ENCODE peak calls at places on chromosome 22, in six cellular contexts. I, F, Y, M, X and W are unnamed samples.

GRCh38 chr22:45468872-45469572 is 33.7 kb upstream of the FBLN1 start:
- DNase-seq in M (no peak), Y (no peak), F (peak), I (no peak), X (no peak), W (no peak)

GRCh38 chr22:26527574-26528465 is 15.5 kb upstream of the TFIP11 start:
- DNase-seq in M (no peak), X (no peak), F (no peak), Y (no peak), I (no peak), W (no peak)

GRCh38 chr22:42519544-42520237 is at the start of gene RRP7A:
- DNase-seq in Y (peak), F (peak), I (peak), X (peak), M (peak), W (peak)

GRCh38 chr22:42630901-42631602 is 9.3 kb downstream of the ATP5MGL start:
- DNase-seq in F (no peak), I (no peak), Y (no peak), X (no peak), M (peak), W (no peak)

GRCh38 chr22:31588970-31589675 is 72.9 kb downstream of the PISD start:
- DNase-seq in I (no peak), X (no peak), Y (no peak), M (no peak), F (no peak), W (no peak)

GRCh38 chr22:40178417-40179409 is 988 bp downstream of the TNRC6B start:
- DNase-seq in M (peak), X (no peak), Y (peak), F (peak), I (peak), W (no peak)

GRCh38 chr22:27213766-27214581 is 556.6 kb downstream of the MIAT start:
- DNase-seq in F (peak), Y (no peak), M (peak), I (peak), X (no peak), W (no peak)

GRCh38 chr22:27801616-27802388 is at the start of gene MN1:
- DNase-seq in M (peak), Y (peak), F (peak), I (peak), X (peak), W (no peak)

GRCh38 chr22:19143967-19144400 is 467 bp downstream of the ESS2 start:
- DNase-seq in Y (no peak), I (no peak), M (peak), F (peak), X (no peak), W (no peak)

GRCh38 chr22:31346733-31347250 is 646 bp upstream of the PATZ1 start:
- DNase-seq in M (peak), Y (peak), I (peak), F (peak), X (no peak), W (no peak)

GRCh38 chr22:23261900-23262450 is 81.7 kb downstream of the BCR start:
- DNase-seq in I (no peak), M (no peak), X (no peak), Y (no peak), F (no peak), W (no peak)

GRCh38 chr22:36351921-36352774 is 35.6 kb downstream of the MYH9 start:
- DNase-seq in X (no peak), Y (no peak), F (no peak), M (no peak), I (no peak), W (no peak)

GRCh38 chr22:50574383-50574755 is 3.9 kb downstream of the CPT1B start:
- DNase-seq in M (no peak), Y (no peak), F (no peak), X (no peak), I (no peak), W (no peak)

GRCh38 chr22:16953206-16954059 is 54.6 kb downstream of the GAB4 start:
- DNase-seq in F (no peak), X (no peak), M (no peak), Y (no peak), I (peak), W (no peak)

GRCh38 chr22:44543781-44544181 is 45.7 kb upstream of the RTL6 start:
- DNase-seq in M (no peak), F (no peak), X (no peak), Y (no peak), I (no peak), W (peak)

GRCh38 chr22:31284241-31284745 is 8.0 kb downstream of the PIK3IP1 start:
- DNase-seq in X (no peak), I (no peak), M (no peak), F (no peak), Y (no peak), W (no peak)

GRCh38 chr22:30267382-30268302 is 991 bp upstream of the OSM start:
- DNase-seq in F (no peak), I (no peak), X (no peak), M (no peak), Y (no peak), W (no peak)

GRCh38 chr22:46674367-46674781 is 54.2 kb downstream of the GRAMD4 start:
- DNase-seq in M (no peak), Y (no peak), X (no peak), F (no peak), I (no peak), W (peak)

GRCh38 chr22:30553971-30554370 is 7.4 kb upstream of the SEC14L6 start:
- DNase-seq in M (no peak), I (no peak), Y (no peak), X (no peak), F (no peak), W (no peak)

GRCh38 chr22:21741059-21741458 is 5.5 kb upstream of the YPEL1 start:
- DNase-seq in X (no peak), I (no peak), Y (no peak), M (no peak), F (no peak), W (no peak)

GRCh38 chr22:23408321-23408720 is 171.8 kb downstream of the IGLL1 start:
- DNase-seq in I (no peak), Y (no peak), X (no peak), F (no peak), M (no peak), W (no peak)

GRCh38 chr22:48510599-48510998 is 1317.1 kb downstream of the BRD1 start:
- DNase-seq in M (no peak), Y (no peak), F (no peak), X (no peak), I (no peak), W (no peak)
- H4K91ac ChIP-seq in M (no peak), Y (no peak), F (no peak), X (no peak), I (no peak), W (no peak)

GRCh38 chr22:37401861-37402506 is 25.3 kb downstream of the ELFN2 start:
- DNase-seq in X (no peak), I (no peak), Y (no peak), F (no peak), M (no peak), W (no peak)

GRCh38 chr22:37404126-37404525 is 23.2 kb downstream of the ELFN2 start:
- DNase-seq in F (no peak), M (no peak), I (no peak), X (no peak), Y (no peak), W (no peak)

GRCh38 chr22:37400719-37401118 is 26.6 kb downstream of the ELFN2 start:
- DNase-seq in F (no peak), Y (no peak), I (no peak), X (no peak), M (no peak), W (no peak)

GRCh38 chr22:37401401-37401859 is 25.8 kb downstream of the ELFN2 start:
- DNase-seq in I (no peak), M (no peak), Y (no peak), X (no peak), F (peak), W (no peak)

DNA sequence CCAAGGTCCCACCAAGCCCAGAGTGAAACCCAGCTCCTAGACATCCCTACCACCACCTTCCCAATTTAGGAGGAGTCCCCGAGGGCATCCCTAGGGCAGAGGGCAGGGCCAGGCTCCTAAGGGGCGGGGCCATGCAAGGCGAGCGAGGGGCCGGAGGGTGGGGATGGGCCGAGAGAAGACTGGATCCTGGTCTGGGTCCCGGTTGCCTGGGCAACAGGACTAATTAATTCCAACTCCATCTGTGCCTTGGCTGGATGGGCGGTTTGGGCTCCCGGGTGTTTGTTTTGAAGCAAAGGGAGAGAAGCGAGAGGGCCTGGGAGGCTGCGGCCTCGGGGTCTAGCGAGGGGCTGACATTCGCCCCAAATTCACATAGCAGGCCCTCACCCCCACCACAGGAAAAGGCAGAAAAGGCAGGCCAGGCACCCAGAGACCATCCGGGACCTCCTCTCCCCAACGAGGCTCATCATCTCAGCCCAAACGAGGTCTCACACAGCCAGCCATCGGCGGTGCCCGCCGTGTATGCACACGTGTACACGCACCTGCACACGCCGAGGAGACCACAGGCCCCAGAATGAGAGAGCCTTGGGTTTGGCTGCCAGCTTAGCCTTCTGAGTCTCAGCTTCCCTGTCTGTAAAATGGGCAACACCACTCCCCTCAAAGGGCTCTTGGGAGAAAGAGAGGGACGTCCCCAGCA is 23.9 kb downstream of the ELFN2 start:
- DNase-seq in I (no peak), F (no peak), M (no peak), X (peak), Y (peak), W (no peak)
- H4K91ac ChIP-seq in I (no peak), F (no peak), M (no peak), X (no peak), Y (no peak), W (no peak)

GRCh38 chr22:20160041-20160440 is 9.2 kb upstream of the CCDC188 start:
- DNase-seq in M (no peak), I (no peak), Y (no peak), X (no peak), F (no peak), W (no peak)
- H4K91ac ChIP-seq in M (peak), I (no peak), Y (no peak), X (no peak), F (no peak), W (no peak)

GRCh38 chr22:35198738-35199137 is 58.6 kb upstream of the HMGXB4 start:
- DNase-seq in X (no peak), M (no peak), F (no peak), I (no peak), Y (no peak), W (no peak)
- H4K91ac ChIP-seq in X (no peak), M (no peak), F (no peak), I (no peak), Y (no peak), W (no peak)

GRCh38 chr22:25094579-25094978 is 105.1 kb upstream of the CRYBB3 start:
- DNase-seq in Y (no peak), F (no peak), I (no peak), X (no peak), M (no peak), W (no peak)
- H4K91ac ChIP-seq in Y (no peak), F (no peak), I (no peak), X (no peak), M (no peak), W (no peak)

DNA sequence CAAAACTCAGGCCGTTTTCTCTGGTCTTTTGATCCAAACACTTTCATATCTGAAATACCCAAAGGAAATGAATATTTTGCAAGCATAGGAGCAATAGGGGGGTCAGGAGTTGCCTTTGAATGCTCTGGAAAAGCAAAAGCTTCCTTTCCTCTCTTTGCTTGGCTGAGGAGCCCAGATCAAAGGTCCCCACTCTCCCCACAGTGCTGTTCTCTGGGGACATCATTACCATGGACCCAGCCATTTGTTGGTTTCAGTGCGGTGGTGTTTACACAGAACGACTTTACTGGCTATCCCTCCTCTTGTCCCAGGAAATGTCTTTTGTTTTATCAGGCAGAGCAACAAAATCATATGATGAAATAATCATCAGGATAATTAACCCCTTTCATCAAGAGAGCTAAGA is 1089.1 kb downstream of the TBC1D22A start:
- DNase-seq in M (no peak), Y (no peak), X (no peak), F (no peak), I (no peak), W (no peak)
- H4K91ac ChIP-seq in M (no peak), Y (no peak), X (no peak), F (no peak), I (no peak), W (no peak)

GRCh38 chr22:49027122-49027670 is 800.5 kb downstream of the BRD1 start:
- DNase-seq in Y (no peak), X (no peak), M (no peak), I (no peak), F (no peak), W (no peak)
- H4K91ac ChIP-seq in Y (no peak), X (no peak), M (no peak), I (no peak), F (no peak), W (no peak)